ENCODE peak calls at places on chromosomes 16 and 17, in six cellular contexts. Y, R, W, A, K and L are unnamed samples.

GRCh38 chr16:80391095-80391494 is 149.7 kb upstream of the DYNLRB2 start:
- DNase-seq in Y (no peak), K (no peak), A (no peak), R (no peak), W (no peak), L (no peak)

GRCh38 chr16:79013930-79014329 is 586.6 kb downstream of the MAF start:
- DNase-seq in K (no peak), Y (no peak), W (no peak), R (no peak), A (no peak), L (no peak)

GRCh38 chr17:43042025-43042424 is 17.0 kb downstream of the RND2 start:
- DNase-seq in A (no peak), W (peak), Y (no peak), K (no peak), R (no peak), L (no peak)

GRCh38 chr17:63853260-63853659 is 10.8 kb upstream of the SMARCD2 start:
- DNase-seq in K (no peak), W (no peak), A (no peak), Y (no peak), R (no peak), L (no peak)

GRCh38 chr17:81553616-81554181 is 1.5 kb upstream of the FAAP100 start:
- DNase-seq in A (peak), K (peak), W (peak), R (peak), Y (peak), L (peak)

GRCh38 chr17:76716146-76716833 is 5.5 kb upstream of the MXRA7 start:
- DNase-seq in W (peak), A (no peak), Y (no peak), K (no peak), R (no peak), L (peak)

GRCh38 chr16:89116341-89117238 is 22.9 kb downstream of the ACSF3 start:
- DNase-seq in Y (no peak), A (no peak), R (no peak), W (no peak), K (peak), L (no peak)

GRCh38 chr17:62125307-62125706 is 60.2 kb upstream of the MED13 start:
- DNase-seq in R (no peak), Y (no peak), A (no peak), K (no peak), W (no peak), L (no peak)

GRCh38 chr16:57732011-57732410 is 3.6 kb upstream of the KATNB1 start:
- DNase-seq in Y (no peak), W (peak), R (no peak), K (no peak), A (no peak), L (no peak)

GRCh38 chr17:18318771-18319450 is 3.8 kb downstream of the SMCR8 start:
- DNase-seq in A (no peak), Y (no peak), K (no peak), R (no peak), W (peak), L (no peak)
- H3K4me3 ChIP-seq in A (no peak), Y (no peak), K (no peak), R (peak), W (peak), L (no peak)

DNA sequence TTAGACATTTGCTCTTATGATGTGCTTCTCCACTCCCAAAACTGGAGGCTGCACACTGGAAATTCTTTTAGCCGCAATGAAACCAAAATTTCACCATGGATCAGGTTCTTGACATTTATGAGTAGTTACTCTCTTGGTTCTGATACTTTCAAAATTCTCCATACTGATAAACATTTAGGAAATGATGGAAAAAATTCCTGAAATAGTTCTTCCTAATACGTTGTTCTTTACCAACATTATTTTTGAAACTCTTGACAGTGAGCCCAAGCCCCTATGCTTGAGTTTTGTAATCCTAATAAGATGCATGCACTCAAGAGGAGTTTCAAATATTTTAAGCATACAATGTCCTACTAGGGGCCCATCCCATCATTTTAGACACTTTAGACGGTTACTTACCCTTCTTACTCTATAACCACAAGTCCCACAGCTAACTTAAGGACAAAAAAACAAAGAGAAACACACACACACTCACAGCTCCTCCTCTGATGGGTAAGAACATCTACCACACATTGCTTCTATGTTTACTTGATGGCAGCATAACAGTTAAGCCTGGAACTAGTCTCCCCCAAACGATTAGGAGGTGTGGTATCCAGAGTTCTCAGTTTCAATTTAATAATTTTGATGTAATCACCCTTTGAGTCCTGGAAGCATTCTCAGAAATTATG is 3.7 kb downstream of the VEZF1 start:
- DNase-seq in R (no peak), W (no peak), K (no peak), A (no peak), Y (no peak), L (no peak)
- H3K27ac ChIP-seq in R (no peak), W (peak), K (no peak), A (no peak), Y (no peak), L (peak)

GRCh38 chr17:9456265-9456664 is 119.4 kb downstream of the STX8 start:
- DNase-seq in R (no peak), Y (no peak), W (no peak), K (no peak), A (no peak), L (no peak)
- H3K4me3 ChIP-seq in R (no peak), Y (no peak), W (no peak), K (no peak), A (no peak), L (no peak)

GRCh38 chr16:62620259-62620658 is 584.0 kb upstream of the CDH8 start:
- DNase-seq in W (peak), A (no peak), K (no peak), Y (no peak), R (no peak), L (no peak)
- H3K27ac ChIP-seq in W (no peak), A (no peak), K (no peak), Y (no peak), R (no peak), L (no peak)

GRCh38 chr17:82631544-82631943 is 16.7 kb downstream of the WDR45B start:
- DNase-seq in K (no peak), Y (no peak), W (no peak), R (no peak), A (no peak), L (no peak)
- H3K4me3 ChIP-seq in K (no peak), Y (no peak), W (no peak), R (no peak), A (no peak), L (no peak)

DNA sequence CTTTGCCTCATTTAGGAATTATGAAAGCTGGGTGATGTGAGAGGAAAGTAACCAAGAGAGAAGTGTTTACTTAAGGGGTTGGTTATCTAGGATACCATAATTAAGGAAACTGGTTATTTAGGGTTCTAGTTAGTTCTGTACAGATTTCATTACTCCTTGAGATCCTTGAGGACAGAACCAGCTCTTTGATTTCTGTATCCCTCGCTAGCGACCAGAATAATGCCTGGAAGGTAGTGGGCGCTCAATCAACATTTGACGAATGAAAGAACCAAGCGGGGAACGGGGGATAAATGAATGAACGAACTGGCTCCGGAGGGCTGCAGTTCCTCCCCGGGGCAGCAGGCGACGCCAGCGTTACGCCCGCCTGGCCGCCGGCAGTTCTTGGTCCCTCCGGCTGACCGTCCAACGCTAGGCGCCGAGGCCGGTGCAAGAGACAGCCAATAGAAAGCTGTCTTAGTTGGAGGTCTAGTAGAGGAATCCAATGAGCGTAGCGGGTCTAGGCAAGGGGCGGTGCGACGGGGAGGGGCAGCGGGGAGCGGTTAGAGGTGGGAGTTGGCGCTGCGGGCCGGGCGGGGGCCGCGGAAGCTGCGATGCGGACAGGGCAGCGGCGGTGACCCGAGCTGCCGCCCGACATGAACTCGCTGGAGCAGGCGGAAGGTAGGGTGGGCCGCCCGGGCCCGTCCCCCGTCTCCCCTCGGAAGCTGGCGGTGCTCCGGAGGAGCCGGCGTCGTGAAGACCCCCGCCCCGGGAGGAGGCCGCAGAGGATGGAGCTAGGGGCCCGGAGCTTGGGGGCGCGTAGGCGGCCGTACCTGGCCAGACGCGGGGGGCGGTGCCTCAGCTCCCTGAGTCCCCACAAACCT is at the start of gene CNEP1R1:
- DNase-seq in K (peak), R (peak), W (peak), Y (peak), A (peak), L (peak)
- H3K27ac ChIP-seq in K (peak), R (no peak), W (peak), Y (no peak), A (peak), L (peak)

GRCh38 chr17:40190197-40191021 is 13.1 kb downstream of the RAPGEFL1 start:
- DNase-seq in W (peak), K (no peak), Y (no peak), A (no peak), R (peak), L (no peak)
- H3K4me3 ChIP-seq in W (peak), K (no peak), Y (peak), A (no peak), R (peak), L (no peak)

GRCh38 chr17:60730273-60730672 is 52.6 kb downstream of the BCAS3 start:
- DNase-seq in W (no peak), Y (no peak), A (no peak), R (no peak), K (no peak), L (no peak)
- H3K27ac ChIP-seq in W (no peak), Y (no peak), A (no peak), R (no peak), K (peak), L (no peak)